ENCODE peak calls at places on chromosomes 5 and 9, in eight cellular contexts. J is neural progenitor cell; O is mammary epithelial cell; K is CD8-positive, alpha-beta memory T cell; F is transverse colon; U is tibial artery; D is CD8-positive, alpha-beta T cell; C is small intestine. W is an unnamed sample.

GRCh38 chr5:132688536-132689409 is 15.0 kb downstream of the IL4 start:
- DNase-seq in F (no peak), U (no peak), O (no peak), J (no peak), D (no peak), K (peak; percentile 18), C (no peak), W (no peak)

GRCh38 chr9:72149231-72149975 is at the start of gene GDA:
- DNase-seq in D (no peak), U (no peak), F (peak; percentile 70), J (peak; percentile 66), K (no peak), O (peak; percentile 30), C (peak; percentile 88), W (no peak)

GRCh38 chr5:53482717-53483638 is 2.5 kb downstream of the FST start:
- DNase-seq in D (no peak), C (peak; percentile 33), U (peak; percentile 70), J (peak; percentile 77), O (peak; percentile 59), K (no peak), F (peak; percentile 24), W (peak; percentile 35)

GRCh38 chr9:116232425-116233159 is 79.0 kb downstream of the PAPPA start:
- DNase-seq in C (no peak), D (no peak), J (no peak), F (no peak), U (no peak), O (peak; percentile 73), K (no peak), W (no peak)

GRCh38 chr9:10876333-10876732 is 263.5 kb upstream of the PTPRD start:
- DNase-seq in D (no peak), J (no peak), C (no peak), U (no peak), K (no peak), O (no peak), F (no peak), W (no peak)

GRCh38 chr9:69975681-69976080 is 68.0 kb upstream of the MAMDC2 start:
- DNase-seq in K (no peak), F (no peak), C (no peak), U (no peak), D (no peak), J (no peak), O (no peak), W (no peak)

GRCh38 chr9:70392189-70392588 is 22.3 kb downstream of the KLF9 start:
- DNase-seq in J (no peak), O (no peak), D (no peak), K (no peak), C (no peak), F (no peak), U (no peak), W (no peak)

GRCh38 chr9:105073147-105073546 is 145.2 kb upstream of the ABCA1 start:
- DNase-seq in O (no peak), K (no peak), J (no peak), D (no peak), U (no peak), C (no peak), F (no peak), W (no peak)

GRCh38 chr5:113452941-113453340 is 18.2 kb upstream of the TSSK1B start:
- DNase-seq in J (no peak), K (no peak), C (no peak), U (no peak), D (no peak), O (no peak), F (no peak), W (no peak)

GRCh38 chr5:127568166-127568565 is 50.7 kb downstream of the PRRC1 start:
- DNase-seq in J (no peak), D (no peak), C (no peak), O (no peak), K (no peak), F (no peak), U (no peak), W (no peak)

GRCh38 chr9:135516132-135516860 is 4.9 kb upstream of the LCN1 start:
- DNase-seq in U (peak; percentile 43), D (no peak), C (no peak), O (no peak), J (no peak), F (no peak), K (no peak), W (no peak)

GRCh38 chr9:34047864-34048729 is 590 bp downstream of the UBAP2 start:
- DNase-seq in U (peak; percentile 69), J (peak; percentile 52), D (peak; percentile 24), F (peak; percentile 69), K (no peak), O (peak; percentile 54), C (peak; percentile 46), W (peak; percentile 40)

GRCh38 chr5:59917121-59917520 is 23.6 kb upstream of the PDE4D start:
- DNase-seq in K (no peak), J (no peak), C (no peak), U (no peak), F (no peak), D (no peak), O (no peak), W (no peak)

GRCh38 chr9:133506653-133507038 is 18.1 kb downstream of the MYMK start:
- DNase-seq in J (no peak), O (no peak), C (no peak), K (no peak), D (no peak), F (no peak), U (peak; percentile 87), W (peak; percentile 80)

GRCh38 chr5:55564716-55565115 is 30.0 kb upstream of the PLPP1 start:
- DNase-seq in F (no peak), D (no peak), J (no peak), O (peak; percentile 71), K (no peak), U (no peak), C (no peak), W (no peak)

DNA sequence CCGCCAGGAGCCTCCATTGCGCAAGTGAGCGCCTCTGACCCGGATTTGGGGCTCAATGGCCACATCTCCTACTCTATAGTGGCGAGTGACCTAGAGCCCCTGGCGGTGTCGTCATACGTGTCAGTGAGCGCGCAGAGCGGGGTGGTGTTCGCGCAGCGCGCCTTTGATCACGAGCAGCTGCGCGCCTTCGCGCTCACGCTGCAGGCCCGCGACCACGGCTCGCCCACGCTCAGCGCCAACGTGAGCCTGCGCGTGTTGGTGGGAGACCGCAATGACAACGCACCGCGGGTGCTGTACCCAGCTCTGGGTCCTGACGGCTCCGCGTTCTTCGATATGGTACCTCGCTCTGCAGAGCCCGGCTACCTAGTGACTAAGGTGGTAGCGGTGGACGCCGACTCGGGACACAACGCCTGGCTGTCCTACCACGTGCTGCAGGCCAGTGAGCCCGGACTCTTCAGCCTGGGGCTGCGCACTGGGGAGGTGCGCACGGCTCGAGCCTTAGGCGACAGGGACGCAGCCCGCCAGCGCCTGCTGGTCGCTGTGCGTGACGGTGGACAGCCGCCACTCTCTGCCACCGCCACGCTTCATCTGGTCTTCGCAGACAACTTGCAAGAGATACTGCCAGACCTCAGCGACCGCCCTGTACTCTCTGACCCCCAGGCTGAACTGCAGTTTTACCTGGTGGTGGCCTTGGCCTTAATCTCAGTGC is 1.9 kb downstream of the PCDHGB6 start:
- DNase-seq in J (no peak), F (no peak), D (no peak), U (no peak), C (no peak), O (no peak), K (no peak), W (no peak)
- H3K27me3 ChIP-seq in J (peaks cover 8% of the 10 kb centered on the region), F (peaks cover 23% of the 10 kb centered on the region), D (peaks cover 23% of the 10 kb centered on the region), U (no peaks in the 10 kb centered on the region), C (no peaks in the 10 kb centered on the region), O (no peaks in the 10 kb centered on the region), K (peaks cover 54% of the 10 kb centered on the region), W (peaks cover 2% of the 10 kb centered on the region)

DNA sequence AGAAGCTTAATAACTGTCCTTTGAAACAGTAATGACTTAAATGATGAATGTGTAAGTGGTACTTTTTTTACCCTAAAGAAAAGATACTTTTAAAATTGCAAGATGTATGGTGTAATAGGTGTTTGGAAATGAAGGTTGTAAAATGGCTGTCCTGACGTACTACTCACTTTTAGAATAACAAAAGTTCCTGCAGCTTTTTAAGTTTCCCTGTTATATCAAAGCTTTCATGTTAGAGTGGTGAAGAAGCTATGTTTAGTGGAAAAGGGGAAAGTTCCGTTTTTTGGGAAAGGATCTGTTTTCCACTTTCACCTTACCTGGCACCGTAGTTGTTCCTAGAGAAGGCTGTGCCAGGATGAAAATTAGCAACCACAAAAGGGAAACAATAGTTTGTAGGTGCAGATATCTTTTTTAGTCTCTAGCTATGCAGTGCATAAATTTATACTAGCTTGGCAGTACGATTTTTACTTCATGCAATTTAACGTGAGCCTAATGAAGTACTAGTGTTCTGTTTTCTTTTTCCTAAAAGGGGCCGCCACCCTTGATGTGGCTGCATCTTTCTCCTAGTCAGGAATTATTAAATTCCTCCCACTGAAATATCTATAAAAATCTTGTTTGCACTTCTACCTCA is 1.3 kb downstream of the TNPO1 start:
- DNase-seq in U (no peak), O (no peak), D (no peak), F (no peak), K (peak; percentile 8), C (peak; percentile 13), J (no peak), W (no peak)
- H3K4me1 ChIP-seq in U (peaks cover 10% of the 10 kb centered on the region), O (peaks cover 18% of the 10 kb centered on the region), D (peaks cover 16% of the 10 kb centered on the region), F (peaks cover 22% of the 10 kb centered on the region), K (peaks cover 17% of the 10 kb centered on the region), C (no peaks in the 10 kb centered on the region), J (peaks cover 30% of the 10 kb centered on the region), W (peaks cover 62% of the 10 kb centered on the region)

DNA sequence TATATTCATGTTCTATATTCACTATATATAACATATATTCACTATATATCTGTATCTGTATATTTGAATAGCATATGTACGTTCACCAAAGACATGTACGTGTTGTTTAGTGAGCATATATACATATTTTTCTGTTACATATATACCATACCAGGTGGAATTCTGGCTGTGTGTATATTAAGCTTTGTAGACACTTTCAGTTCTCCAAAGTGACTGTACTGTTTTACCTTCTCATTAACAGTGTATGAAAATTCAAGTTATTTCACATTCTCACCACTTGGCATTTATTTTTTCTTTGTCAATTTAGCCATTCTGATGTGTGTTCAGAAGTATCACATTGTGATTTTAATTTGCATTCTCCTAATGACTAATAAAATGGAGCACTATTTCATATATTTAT is 52.2 kb downstream of the DROSHA start:
- DNase-seq in J (no peak), K (no peak), O (no peak), C (no peak), F (no peak), D (no peak), U (no peak), W (no peak)
- H3K4me3 ChIP-seq in J (no peak overlapping the region), K (no peak overlapping the region), O (no peak overlapping the region), C (no peak overlapping the region), F (no peak overlapping the region), D (no peak overlapping the region), U (no peak overlapping the region), W (no peak overlapping the region)

GRCh38 chr9:130666393-130667116 is 2.2 kb downstream of the PRDM12 start:
- DNase-seq in O (no peak), K (no peak), D (no peak), J (peak; percentile 57), F (no peak), U (no peak), C (no peak), W (no peak)

GRCh38 chr9:130668196-130668595 is 3.8 kb downstream of the PRDM12 start:
- DNase-seq in K (no peak), C (no peak), U (no peak), D (no peak), O (no peak), J (no peak), F (no peak), W (no peak)

GRCh38 chr9:130668694-130669093 is 4.3 kb downstream of the PRDM12 start:
- DNase-seq in O (no peak), J (no peak), F (no peak), D (no peak), K (no peak), U (no peak), C (no peak), W (no peak)

GRCh38 chr9:130665431-130666392 is 1.3 kb downstream of the PRDM12 start:
- DNase-seq in C (no peak), O (no peak), J (peak; percentile 92), D (no peak), F (no peak), U (no peak), K (no peak), W (no peak)

GRCh38 chr9:130667117-130667430 is 2.7 kb downstream of the PRDM12 start:
- DNase-seq in O (no peak), J (no peak), U (no peak), F (no peak), K (no peak), C (no peak), D (no peak), W (no peak)
- H3K27me3 ChIP-seq in O (peaks cover 48% of the 10 kb centered on the region), J (peaks cover 99% of the 10 kb centered on the region), U (peaks cover 67% of the 10 kb centered on the region), F (peaks cover 68% of the 10 kb centered on the region), K (peaks cover 33% of the 10 kb centered on the region), C (peaks cover 31% of the 10 kb centered on the region), D (peaks cover 28% of the 10 kb centered on the region), W (peaks cover 62% of the 10 kb centered on the region)

W was measured in psoas muscle.